ENCODE peak calls at places on chromosome 22, in seven cellular contexts. G, A, Z, P, E, Q and T are unnamed samples. For H3K4me1, the result is how much of the 10 kb centered on the place peaks cover.

GRCh38 chr22:32411388-32411787 is 659 bp downstream of the RTCB start:
- DNase-seq in Z (no peak), A (peak), E (no peak), Q (no peak), G (no peak), P (no peak), T (no peak)

GRCh38 chr22:42340695-42341383 is 70.4 kb upstream of the TCF20 start:
- DNase-seq in Z (no peak), Q (peak), E (no peak), G (no peak), A (no peak), P (no peak), T (no peak)

GRCh38 chr22:38989461-38989860 is 7.3 kb downstream of the APOBEC3B start:
- DNase-seq in P (no peak), G (no peak), Z (no peak), Q (no peak), A (no peak), E (no peak), T (no peak)

GRCh38 chr22:30694171-30694637 is 470 bp upstream of the OSBP2 start:
- DNase-seq in P (no peak), G (peak), A (peak), E (no peak), Q (peak), Z (no peak), T (peak)

GRCh38 chr22:30947821-30948454 is 20.6 kb downstream of the MORC2 start:
- DNase-seq in Z (no peak), Q (no peak), G (no peak), E (no peak), A (no peak), P (no peak), T (no peak)

GRCh38 chr22:32880906-32881596 is 79.5 kb downstream of the TIMP3 start:
- DNase-seq in P (no peak), G (no peak), Q (peak), Z (no peak), A (peak), E (no peak), T (peak)

GRCh38 chr22:42747701-42748513 is 27.2 kb upstream of the A4GALT start:
- DNase-seq in Q (no peak), G (no peak), A (no peak), E (no peak), P (no peak), Z (no peak), T (no peak)

GRCh38 chr22:41480397-41480735 is 11.4 kb downstream of the ACO2 start:
- DNase-seq in G (no peak), E (no peak), Q (no peak), P (no peak), Z (no peak), A (no peak), T (no peak)

GRCh38 chr22:37303821-37304274 is 21.5 kb downstream of the CYTH4 start:
- DNase-seq in G (no peak), E (peak), A (no peak), P (no peak), Z (no peak), Q (no peak), T (no peak)

GRCh38 chr22:36762687-36763260 is 13.1 kb downstream of the IFT27 start:
- DNase-seq in A (peak), P (peak), E (no peak), Q (peak), G (no peak), Z (no peak), T (no peak)

GRCh38 chr22:44973829-44974228 is 36.0 kb downstream of the PHF21B start:
- DNase-seq in Q (no peak), Z (no peak), G (no peak), A (no peak), E (no peak), P (no peak), T (no peak)

GRCh38 chr22:44972363-44973083 is 37.3 kb downstream of the PHF21B start:
- DNase-seq in G (peak), Q (no peak), A (peak), E (no peak), Z (no peak), P (no peak), T (no peak)

GRCh38 chr22:44979154-44979553 is 30.7 kb downstream of the PHF21B start:
- DNase-seq in A (no peak), Z (no peak), Q (no peak), G (no peak), E (no peak), P (no peak), T (no peak)

GRCh38 chr22:44971651-44972362 is 38.0 kb downstream of the PHF21B start:
- DNase-seq in Z (no peak), G (no peak), E (no peak), Q (no peak), A (no peak), P (no peak), T (no peak)

DNA sequence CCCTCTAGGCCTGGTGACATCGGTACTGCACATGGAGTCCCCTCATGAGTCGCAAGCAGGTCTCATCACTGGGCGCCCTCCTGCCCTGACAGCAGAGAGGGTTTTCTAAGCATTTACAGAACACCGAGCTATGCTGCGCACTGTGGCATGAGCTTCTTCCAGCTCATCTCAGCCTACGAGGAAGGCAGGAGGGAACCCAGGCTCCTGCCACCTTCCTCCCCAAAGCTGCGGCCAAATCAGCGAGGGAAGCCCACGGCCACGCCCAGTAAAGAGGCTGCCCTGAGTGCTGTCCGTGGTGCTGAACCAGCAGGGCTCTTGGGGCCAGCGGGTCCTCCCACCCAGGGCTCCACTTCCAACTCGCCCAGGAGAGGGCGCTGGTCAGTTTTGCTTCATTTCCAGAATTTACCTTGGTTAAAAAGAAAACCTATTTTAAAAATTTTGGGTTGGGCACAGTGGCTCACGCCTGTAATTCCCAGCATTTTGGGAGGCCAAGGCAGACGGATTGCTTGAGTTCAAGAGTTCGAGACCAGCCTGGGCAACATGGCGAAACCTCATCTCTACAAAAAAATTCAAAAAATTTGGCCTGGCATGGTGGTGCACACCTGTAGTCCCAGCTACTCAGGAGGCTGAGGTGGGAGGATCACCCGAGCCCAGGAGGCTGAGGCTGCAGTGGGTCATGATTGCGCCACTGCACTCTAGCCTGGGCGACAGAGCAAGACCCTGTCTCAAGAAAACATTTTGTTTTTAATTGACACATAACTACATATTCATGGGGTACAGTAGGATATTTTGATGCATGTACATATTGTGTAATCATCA is 34.2 kb downstream of the PHF21B start:
- DNase-seq in A (peak), Q (peak), P (no peak), G (peak), Z (no peak), E (peak), T (peak)
- TF ChIP-seq POLR2AphosphoS5 in A (no peak), Q (no peak), P (no peak), G (no peak), Z (no peak), E (no peak), T (no peak)

DNA sequence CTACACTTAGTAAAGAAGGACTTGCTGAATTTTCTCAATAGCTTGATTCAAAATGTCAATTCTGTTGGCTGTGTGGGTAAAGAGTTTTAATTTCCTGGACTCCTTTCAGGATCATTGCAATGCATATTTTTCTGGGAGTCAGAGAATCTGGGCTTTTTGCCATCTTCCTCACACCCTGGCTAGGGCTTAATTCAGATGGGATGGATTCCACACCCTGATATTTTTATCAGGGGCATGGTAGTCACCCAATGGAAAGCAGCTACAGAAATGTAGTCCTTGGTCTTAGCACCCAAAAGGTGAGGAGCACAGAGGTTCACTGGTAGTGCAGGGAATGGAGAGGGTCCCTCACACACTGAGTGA is 79.3 kb downstream of the SGSM3 start:
- DNase-seq in G (no peak), P (no peak), A (no peak), Q (no peak), Z (no peak), E (no peak), T (no peak)
- H3K4me1 ChIP-seq in G (under half), P (under half), A (under half), Q (under half), Z (under half), E (under half), T (half or more)

GRCh38 chr22:20495861-20496681 is 476 bp upstream of the KLHL22 start:
- DNase-seq in E (peak), Q (peak), Z (peak), A (peak), P (peak), G (peak), T (peak)
- H3K27ac ChIP-seq in E (peak), Q (peak), Z (peak), A (peak), P (peak), G (peak), T (peak)

GRCh38 chr22:26474687-26475086 is 8.9 kb downstream of the HPS4 start:
- DNase-seq in G (no peak), Z (no peak), P (no peak), Q (no peak), A (no peak), E (no peak), T (no peak)

GRCh38 chr22:26477341-26477731 is 6.2 kb downstream of the HPS4 start:
- DNase-seq in Z (no peak), E (no peak), G (no peak), P (no peak), A (no peak), Q (no peak), T (no peak)

GRCh38 chr22:26479043-26479791 is 4.4 kb downstream of the HPS4 start:
- DNase-seq in Z (no peak), Q (no peak), P (no peak), G (no peak), E (no peak), A (no peak), T (no peak)

GRCh38 chr22:26479792-26480610 is 3.6 kb downstream of the HPS4 start:
- DNase-seq in G (no peak), Q (no peak), P (no peak), A (no peak), E (no peak), Z (no peak), T (no peak)

DNA sequence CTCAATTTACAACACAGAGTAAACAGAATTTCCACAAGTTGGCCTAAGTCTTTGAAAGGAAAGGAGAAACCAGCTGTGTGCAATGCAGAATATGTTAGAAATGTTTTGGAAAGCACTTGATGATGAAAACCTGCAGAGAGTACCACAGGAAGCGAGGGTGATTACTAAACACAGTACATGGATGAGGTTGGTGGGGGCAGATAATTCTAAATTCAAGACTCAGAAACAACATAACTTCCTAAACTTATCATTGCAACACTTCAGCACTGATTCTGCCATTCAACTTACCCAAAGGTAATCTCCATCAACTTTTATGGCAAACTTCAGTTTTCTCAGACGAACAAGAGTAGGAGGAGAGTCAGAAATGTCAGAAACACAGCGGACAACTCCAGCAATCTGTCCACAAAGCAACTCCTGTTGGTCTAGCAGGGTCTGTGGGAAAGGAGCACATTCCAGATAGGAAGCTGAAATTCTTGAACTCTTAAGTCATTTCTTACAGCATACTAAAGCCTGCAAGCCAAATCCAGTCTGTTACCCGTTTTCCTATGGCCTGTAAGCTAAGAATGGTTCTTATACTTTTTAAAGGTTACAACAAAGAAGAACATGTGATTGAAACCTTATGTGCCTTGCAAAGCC is 6.8 kb downstream of the HPS4 start:
- DNase-seq in Z (no peak), E (no peak), P (no peak), Q (no peak), G (no peak), A (no peak), T (no peak)
- TF ChIP-seq POLR2AphosphoS5 in Z (no peak), E (no peak), P (no peak), Q (no peak), G (no peak), A (no peak), T (no peak)